ENCODE peak calls at places on chromosomes 6 and 20, in ten cellular contexts. One of them, this sample, is unnamed.
A peak's percentile ranks its signal among the peaks of the same experiment; 100 is the strongest.

GRCh38 chr6:75233097-75233615 is 10.4 kb downstream of the COX7A2 start:
- DNase-seq in HFF-Myc: no peak
- DNase-seq in Calu3: no peak
- DNase-seq in left colon: no peak
- DNase-seq in stimulated activated CD8-positive, alpha-beta memory T cell treated with anti-CD3 and anti-CD28 coated beads, Interleukin-7, amount 100 ng/mL, for 1 hour: no peak
- DNase-seq in stomach: no peak
- DNase-seq in psoas muscle: no peak
- DNase-seq in GM13976: no peak
- DNase-seq in stimulated activated CD4-positive, alpha-beta T cell treated with anti-CD3 and anti-CD28 coated beads, TNF-alpha, amount 100 ng/mL, for 1 hour: no peak
- DNase-seq in H1: no peak
- DNase-seq in this sample: no peak

GRCh38 chr6:110404602-110405001 is 10.8 kb downstream of the DDO start:
- DNase-seq in left colon: no peak
- DNase-seq in stomach: no peak
- DNase-seq in GM13976: no peak
- DNase-seq in H1: no peak
- DNase-seq in psoas muscle: no peak
- DNase-seq in Calu3: no peak
- DNase-seq in HFF-Myc: no peak
- DNase-seq in stimulated activated CD8-positive, alpha-beta memory T cell treated with anti-CD3 and anti-CD28 coated beads, Interleukin-7, amount 100 ng/mL, for 1 hour: no peak
- DNase-seq in stimulated activated CD4-positive, alpha-beta T cell treated with anti-CD3 and anti-CD28 coated beads, TNF-alpha, amount 100 ng/mL, for 1 hour: no peak
- DNase-seq in this sample: no peak

GRCh38 chr6:170020041-170020583 is 268.7 kb downstream of the ERMARD start:
- DNase-seq in stomach: peak; percentile 16
- DNase-seq in psoas muscle: no peak
- DNase-seq in stimulated activated CD4-positive, alpha-beta T cell treated with anti-CD3 and anti-CD28 coated beads, TNF-alpha, amount 100 ng/mL, for 1 hour: no peak
- DNase-seq in GM13976: no peak
- DNase-seq in left colon: no peak
- DNase-seq in HFF-Myc: no peak
- DNase-seq in H1: no peak
- DNase-seq in Calu3: no peak
- DNase-seq in stimulated activated CD8-positive, alpha-beta memory T cell treated with anti-CD3 and anti-CD28 coated beads, Interleukin-7, amount 100 ng/mL, for 1 hour: no peak
- DNase-seq in this sample: no peak

GRCh38 chr6:47698342-47698787 is at the start of gene ADGRF4:
- DNase-seq in stimulated activated CD8-positive, alpha-beta memory T cell treated with anti-CD3 and anti-CD28 coated beads, Interleukin-7, amount 100 ng/mL, for 1 hour: no peak
- DNase-seq in H1: no peak
- DNase-seq in Calu3: peak; percentile 61
- DNase-seq in stomach: no peak
- DNase-seq in GM13976: no peak
- DNase-seq in stimulated activated CD4-positive, alpha-beta T cell treated with anti-CD3 and anti-CD28 coated beads, TNF-alpha, amount 100 ng/mL, for 1 hour: no peak
- DNase-seq in left colon: peak; percentile 28
- DNase-seq in psoas muscle: no peak
- DNase-seq in HFF-Myc: no peak
- DNase-seq in this sample: no peak

GRCh38 chr20:44395183-44395962 is 39.9 kb downstream of the HNF4A start:
- DNase-seq in left colon: no peak
- DNase-seq in HFF-Myc: no peak
- DNase-seq in Calu3: no peak
- DNase-seq in stomach: no peak
- DNase-seq in stimulated activated CD4-positive, alpha-beta T cell treated with anti-CD3 and anti-CD28 coated beads, TNF-alpha, amount 100 ng/mL, for 1 hour: no peak
- DNase-seq in H1: no peak
- DNase-seq in GM13976: no peak
- DNase-seq in psoas muscle: no peak
- DNase-seq in stimulated activated CD8-positive, alpha-beta memory T cell treated with anti-CD3 and anti-CD28 coated beads, Interleukin-7, amount 100 ng/mL, for 1 hour: no peak
- DNase-seq in this sample: no peak

GRCh38 chr6:124073021-124073420 is 269.4 kb downstream of the NKAIN2 start:
- DNase-seq in HFF-Myc: no peak
- DNase-seq in stomach: no peak
- DNase-seq in left colon: no peak
- DNase-seq in psoas muscle: no peak
- DNase-seq in GM13976: no peak
- DNase-seq in H1: no peak
- DNase-seq in stimulated activated CD4-positive, alpha-beta T cell treated with anti-CD3 and anti-CD28 coated beads, TNF-alpha, amount 100 ng/mL, for 1 hour: no peak
- DNase-seq in Calu3: no peak
- DNase-seq in stimulated activated CD8-positive, alpha-beta memory T cell treated with anti-CD3 and anti-CD28 coated beads, Interleukin-7, amount 100 ng/mL, for 1 hour: no peak
- DNase-seq in this sample: no peak

GRCh38 chr6:160750276-160750689 is 48.2 kb downstream of the PLG start:
- DNase-seq in stimulated activated CD8-positive, alpha-beta memory T cell treated with anti-CD3 and anti-CD28 coated beads, Interleukin-7, amount 100 ng/mL, for 1 hour: no peak
- DNase-seq in psoas muscle: no peak
- DNase-seq in H1: peak; percentile 38
- DNase-seq in Calu3: peak; percentile 61
- DNase-seq in stimulated activated CD4-positive, alpha-beta T cell treated with anti-CD3 and anti-CD28 coated beads, TNF-alpha, amount 100 ng/mL, for 1 hour: no peak
- DNase-seq in GM13976: peak; percentile 40
- DNase-seq in stomach: no peak
- DNase-seq in left colon: no peak
- DNase-seq in HFF-Myc: no peak
- DNase-seq in this sample: no peak

GRCh38 chr20:36496707-36497669 is 44.3 kb upstream of the MYL9 start:
- DNase-seq in psoas muscle: no peak
- DNase-seq in GM13976: no peak
- DNase-seq in H1: no peak
- DNase-seq in Calu3: no peak
- DNase-seq in left colon: no peak
- DNase-seq in HFF-Myc: no peak
- DNase-seq in stimulated activated CD4-positive, alpha-beta T cell treated with anti-CD3 and anti-CD28 coated beads, TNF-alpha, amount 100 ng/mL, for 1 hour: no peak
- DNase-seq in stimulated activated CD8-positive, alpha-beta memory T cell treated with anti-CD3 and anti-CD28 coated beads, Interleukin-7, amount 100 ng/mL, for 1 hour: no peak
- DNase-seq in stomach: no peak
- DNase-seq in this sample: no peak

GRCh38 chr6:154257074-154257473 is 99.5 kb downstream of the IPCEF1 start:
- DNase-seq in stimulated activated CD8-positive, alpha-beta memory T cell treated with anti-CD3 and anti-CD28 coated beads, Interleukin-7, amount 100 ng/mL, for 1 hour: no peak
- DNase-seq in stimulated activated CD4-positive, alpha-beta T cell treated with anti-CD3 and anti-CD28 coated beads, TNF-alpha, amount 100 ng/mL, for 1 hour: no peak
- DNase-seq in psoas muscle: no peak
- DNase-seq in H1: no peak
- DNase-seq in Calu3: no peak
- DNase-seq in HFF-Myc: no peak
- DNase-seq in left colon: no peak
- DNase-seq in stomach: no peak
- DNase-seq in GM13976: no peak
- DNase-seq in this sample: no peak

GRCh38 chr6:71537717-71538116 is 249.1 kb downstream of the OGFRL1 start:
- DNase-seq in H1: no peak
- DNase-seq in left colon: no peak
- DNase-seq in stimulated activated CD8-positive, alpha-beta memory T cell treated with anti-CD3 and anti-CD28 coated beads, Interleukin-7, amount 100 ng/mL, for 1 hour: no peak
- DNase-seq in stomach: no peak
- DNase-seq in psoas muscle: no peak
- DNase-seq in stimulated activated CD4-positive, alpha-beta T cell treated with anti-CD3 and anti-CD28 coated beads, TNF-alpha, amount 100 ng/mL, for 1 hour: no peak
- DNase-seq in Calu3: no peak
- DNase-seq in HFF-Myc: no peak
- DNase-seq in GM13976: no peak
- DNase-seq in this sample: no peak

GRCh38 chr6:143758551-143758950 is 80.8 kb downstream of the PHACTR2 start:
- DNase-seq in stimulated activated CD8-positive, alpha-beta memory T cell treated with anti-CD3 and anti-CD28 coated beads, Interleukin-7, amount 100 ng/mL, for 1 hour: no peak
- DNase-seq in HFF-Myc: no peak
- DNase-seq in left colon: no peak
- DNase-seq in GM13976: no peak
- DNase-seq in H1: no peak
- DNase-seq in stomach: no peak
- DNase-seq in Calu3: no peak
- DNase-seq in stimulated activated CD4-positive, alpha-beta T cell treated with anti-CD3 and anti-CD28 coated beads, TNF-alpha, amount 100 ng/mL, for 1 hour: no peak
- DNase-seq in psoas muscle: no peak
- DNase-seq in this sample: no peak

GRCh38 chr6:47196113-47196512 is 113.6 kb downstream of the TNFRSF21 start:
- DNase-seq in Calu3: no peak
- DNase-seq in HFF-Myc: no peak
- DNase-seq in stomach: no peak
- DNase-seq in stimulated activated CD4-positive, alpha-beta T cell treated with anti-CD3 and anti-CD28 coated beads, TNF-alpha, amount 100 ng/mL, for 1 hour: no peak
- DNase-seq in GM13976: no peak
- DNase-seq in psoas muscle: no peak
- DNase-seq in stimulated activated CD8-positive, alpha-beta memory T cell treated with anti-CD3 and anti-CD28 coated beads, Interleukin-7, amount 100 ng/mL, for 1 hour: no peak
- DNase-seq in H1: no peak
- DNase-seq in left colon: no peak
- DNase-seq in this sample: no peak

GRCh38 chr6:45072673-45073072 is 255.5 kb upstream of the RUNX2 start:
- DNase-seq in stimulated activated CD8-positive, alpha-beta memory T cell treated with anti-CD3 and anti-CD28 coated beads, Interleukin-7, amount 100 ng/mL, for 1 hour: no peak
- DNase-seq in GM13976: no peak
- DNase-seq in left colon: no peak
- DNase-seq in psoas muscle: no peak
- DNase-seq in Calu3: no peak
- DNase-seq in HFF-Myc: no peak
- DNase-seq in stomach: no peak
- DNase-seq in H1: no peak
- DNase-seq in stimulated activated CD4-positive, alpha-beta T cell treated with anti-CD3 and anti-CD28 coated beads, TNF-alpha, amount 100 ng/mL, for 1 hour: no peak
- DNase-seq in this sample: no peak

GRCh38 chr6:46473866-46474265 is 17.4 kb downstream of the RCAN2 start:
- DNase-seq in H1: no peak
- DNase-seq in Calu3: no peak
- DNase-seq in stimulated activated CD8-positive, alpha-beta memory T cell treated with anti-CD3 and anti-CD28 coated beads, Interleukin-7, amount 100 ng/mL, for 1 hour: no peak
- DNase-seq in left colon: no peak
- DNase-seq in stomach: no peak
- DNase-seq in HFF-Myc: no peak
- DNase-seq in psoas muscle: no peak
- DNase-seq in GM13976: no peak
- DNase-seq in stimulated activated CD4-positive, alpha-beta T cell treated with anti-CD3 and anti-CD28 coated beads, TNF-alpha, amount 100 ng/mL, for 1 hour: no peak
- DNase-seq in this sample: no peak

GRCh38 chr6:7290079-7290478 is 22.9 kb downstream of the SSR1 start:
- DNase-seq in stomach: no peak
- DNase-seq in HFF-Myc: no peak
- DNase-seq in stimulated activated CD4-positive, alpha-beta T cell treated with anti-CD3 and anti-CD28 coated beads, TNF-alpha, amount 100 ng/mL, for 1 hour: no peak
- DNase-seq in psoas muscle: no peak
- DNase-seq in H1: no peak
- DNase-seq in stimulated activated CD8-positive, alpha-beta memory T cell treated with anti-CD3 and anti-CD28 coated beads, Interleukin-7, amount 100 ng/mL, for 1 hour: no peak
- DNase-seq in Calu3: no peak
- DNase-seq in left colon: no peak
- DNase-seq in GM13976: no peak
- DNase-seq in this sample: no peak

GRCh38 chr6:1227935-1228753 is 83.8 kb upstream of the FOXQ1 start:
- DNase-seq in stomach: peak; percentile 64
- DNase-seq in H1: no peak
- DNase-seq in stimulated activated CD4-positive, alpha-beta T cell treated with anti-CD3 and anti-CD28 coated beads, TNF-alpha, amount 100 ng/mL, for 1 hour: no peak
- DNase-seq in left colon: no peak
- DNase-seq in GM13976: no peak
- DNase-seq in Calu3: no peak
- DNase-seq in stimulated activated CD8-positive, alpha-beta memory T cell treated with anti-CD3 and anti-CD28 coated beads, Interleukin-7, amount 100 ng/mL, for 1 hour: no peak
- DNase-seq in HFF-Myc: no peak
- DNase-seq in psoas muscle: no peak
- DNase-seq in this sample: no peak

GRCh38 chr6:150998992-150999975 is 133.8 kb downstream of the MTHFD1L start:
- DNase-seq in GM13976: no peak
- DNase-seq in psoas muscle: no peak
- DNase-seq in H1: no peak
- DNase-seq in left colon: no peak
- DNase-seq in stimulated activated CD4-positive, alpha-beta T cell treated with anti-CD3 and anti-CD28 coated beads, TNF-alpha, amount 100 ng/mL, for 1 hour: no peak
- DNase-seq in Calu3: no peak
- DNase-seq in HFF-Myc: no peak
- DNase-seq in stimulated activated CD8-positive, alpha-beta memory T cell treated with anti-CD3 and anti-CD28 coated beads, Interleukin-7, amount 100 ng/mL, for 1 hour: no peak
- DNase-seq in stomach: no peak
- DNase-seq in this sample: no peak

GRCh38 chr20:22836211-22836610 is 198.9 kb upstream of the SSTR4 start:
- DNase-seq in psoas muscle: no peak
- DNase-seq in left colon: no peak
- DNase-seq in stimulated activated CD8-positive, alpha-beta memory T cell treated with anti-CD3 and anti-CD28 coated beads, Interleukin-7, amount 100 ng/mL, for 1 hour: no peak
- DNase-seq in HFF-Myc: no peak
- DNase-seq in GM13976: no peak
- DNase-seq in H1: no peak
- DNase-seq in stomach: no peak
- DNase-seq in Calu3: no peak
- DNase-seq in stimulated activated CD4-positive, alpha-beta T cell treated with anti-CD3 and anti-CD28 coated beads, TNF-alpha, amount 100 ng/mL, for 1 hour: no peak
- DNase-seq in this sample: no peak

GRCh38 chr6:149714442-149714841 is 3.5 kb downstream of the LATS1 start:
- DNase-seq in psoas muscle: no peak
- DNase-seq in stimulated activated CD4-positive, alpha-beta T cell treated with anti-CD3 and anti-CD28 coated beads, TNF-alpha, amount 100 ng/mL, for 1 hour: no peak
- DNase-seq in stimulated activated CD8-positive, alpha-beta memory T cell treated with anti-CD3 and anti-CD28 coated beads, Interleukin-7, amount 100 ng/mL, for 1 hour: no peak
- DNase-seq in Calu3: no peak
- DNase-seq in stomach: no peak
- DNase-seq in GM13976: no peak
- DNase-seq in left colon: no peak
- DNase-seq in HFF-Myc: no peak
- DNase-seq in H1: no peak
- DNase-seq in this sample: no peak

GRCh38 chr6:21522007-21522758 is 71.4 kb upstream of the SOX4 start:
- DNase-seq in stimulated activated CD8-positive, alpha-beta memory T cell treated with anti-CD3 and anti-CD28 coated beads, Interleukin-7, amount 100 ng/mL, for 1 hour: no peak
- DNase-seq in psoas muscle: no peak
- DNase-seq in Calu3: no peak
- DNase-seq in GM13976: no peak
- DNase-seq in stomach: no peak
- DNase-seq in stimulated activated CD4-positive, alpha-beta T cell treated with anti-CD3 and anti-CD28 coated beads, TNF-alpha, amount 100 ng/mL, for 1 hour: no peak
- DNase-seq in HFF-Myc: no peak
- DNase-seq in left colon: no peak
- DNase-seq in H1: no peak
- DNase-seq in this sample: no peak

GRCh38 chr6:122008105-122009100 is 391.0 kb upstream of the HSF2 start:
- DNase-seq in stimulated activated CD8-positive, alpha-beta memory T cell treated with anti-CD3 and anti-CD28 coated beads, Interleukin-7, amount 100 ng/mL, for 1 hour: no peak
- DNase-seq in HFF-Myc: no peak
- DNase-seq in Calu3: no peak
- DNase-seq in H1: no peak
- DNase-seq in GM13976: no peak
- DNase-seq in stimulated activated CD4-positive, alpha-beta T cell treated with anti-CD3 and anti-CD28 coated beads, TNF-alpha, amount 100 ng/mL, for 1 hour: no peak
- DNase-seq in psoas muscle: no peak
- DNase-seq in stomach: no peak
- DNase-seq in left colon: no peak
- DNase-seq in this sample: peak; percentile 36

GRCh38 chr6:14889698-14890593 is 355.9 kb upstream of the JARID2 start:
- DNase-seq in stimulated activated CD8-positive, alpha-beta memory T cell treated with anti-CD3 and anti-CD28 coated beads, Interleukin-7, amount 100 ng/mL, for 1 hour: no peak
- DNase-seq in H1: no peak
- DNase-seq in left colon: no peak
- DNase-seq in Calu3: no peak
- DNase-seq in stomach: no peak
- DNase-seq in psoas muscle: no peak
- DNase-seq in HFF-Myc: no peak
- DNase-seq in GM13976: no peak
- DNase-seq in stimulated activated CD4-positive, alpha-beta T cell treated with anti-CD3 and anti-CD28 coated beads, TNF-alpha, amount 100 ng/mL, for 1 hour: no peak
- DNase-seq in this sample: no peak

GRCh38 chr6:34546551-34547321 is 9.4 kb downstream of the SPDEF start:
- DNase-seq in GM13976: no peak
- DNase-seq in stimulated activated CD8-positive, alpha-beta memory T cell treated with anti-CD3 and anti-CD28 coated beads, Interleukin-7, amount 100 ng/mL, for 1 hour: no peak
- DNase-seq in stimulated activated CD4-positive, alpha-beta T cell treated with anti-CD3 and anti-CD28 coated beads, TNF-alpha, amount 100 ng/mL, for 1 hour: no peak
- DNase-seq in psoas muscle: peak; percentile 32
- DNase-seq in left colon: peak; percentile 80
- DNase-seq in H1: no peak
- DNase-seq in Calu3: peak; percentile 83
- DNase-seq in HFF-Myc: no peak
- DNase-seq in stomach: peak; percentile 82
- DNase-seq in this sample: peak; percentile 54

GRCh38 chr6:168030881-168031280 is 33.4 kb downstream of the KIF25 start:
- DNase-seq in Calu3: no peak
- DNase-seq in psoas muscle: no peak
- DNase-seq in left colon: no peak
- DNase-seq in stomach: no peak
- DNase-seq in H1: no peak
- DNase-seq in stimulated activated CD8-positive, alpha-beta memory T cell treated with anti-CD3 and anti-CD28 coated beads, Interleukin-7, amount 100 ng/mL, for 1 hour: no peak
- DNase-seq in GM13976: no peak
- DNase-seq in HFF-Myc: no peak
- DNase-seq in stimulated activated CD4-positive, alpha-beta T cell treated with anti-CD3 and anti-CD28 coated beads, TNF-alpha, amount 100 ng/mL, for 1 hour: no peak
- DNase-seq in this sample: no peak

GRCh38 chr6:11865926-11866325 is 87.3 kb upstream of the ADTRP start:
- DNase-seq in GM13976: no peak
- DNase-seq in left colon: no peak
- DNase-seq in psoas muscle: no peak
- DNase-seq in stimulated activated CD4-positive, alpha-beta T cell treated with anti-CD3 and anti-CD28 coated beads, TNF-alpha, amount 100 ng/mL, for 1 hour: no peak
- DNase-seq in stimulated activated CD8-positive, alpha-beta memory T cell treated with anti-CD3 and anti-CD28 coated beads, Interleukin-7, amount 100 ng/mL, for 1 hour: no peak
- DNase-seq in H1: no peak
- DNase-seq in HFF-Myc: no peak
- DNase-seq in Calu3: no peak
- DNase-seq in stomach: no peak
- DNase-seq in this sample: no peak

GRCh38 chr6:134402372-134402984 is 84.6 kb upstream of the SGK1 start:
- DNase-seq in Calu3: no peak
- DNase-seq in stimulated activated CD8-positive, alpha-beta memory T cell treated with anti-CD3 and anti-CD28 coated beads, Interleukin-7, amount 100 ng/mL, for 1 hour: no peak
- DNase-seq in stomach: no peak
- DNase-seq in H1: no peak
- DNase-seq in stimulated activated CD4-positive, alpha-beta T cell treated with anti-CD3 and anti-CD28 coated beads, TNF-alpha, amount 100 ng/mL, for 1 hour: no peak
- DNase-seq in GM13976: no peak
- DNase-seq in psoas muscle: no peak
- DNase-seq in HFF-Myc: no peak
- DNase-seq in left colon: no peak
- DNase-seq in this sample: no peak

GRCh38 chr6:6660339-6661045 is 72.0 kb downstream of the LY86 start:
- DNase-seq in HFF-Myc: no peak
- DNase-seq in left colon: no peak
- DNase-seq in H1: no peak
- DNase-seq in stimulated activated CD8-positive, alpha-beta memory T cell treated with anti-CD3 and anti-CD28 coated beads, Interleukin-7, amount 100 ng/mL, for 1 hour: no peak
- DNase-seq in stomach: no peak
- DNase-seq in Calu3: no peak
- DNase-seq in GM13976: no peak
- DNase-seq in stimulated activated CD4-positive, alpha-beta T cell treated with anti-CD3 and anti-CD28 coated beads, TNF-alpha, amount 100 ng/mL, for 1 hour: no peak
- DNase-seq in psoas muscle: no peak
- DNase-seq in this sample: no peak

GRCh38 chr6:161233986-161234620 is 39.8 kb downstream of the AGPAT4 start:
- DNase-seq in stimulated activated CD8-positive, alpha-beta memory T cell treated with anti-CD3 and anti-CD28 coated beads, Interleukin-7, amount 100 ng/mL, for 1 hour: no peak
- DNase-seq in GM13976: no peak
- DNase-seq in Calu3: no peak
- DNase-seq in HFF-Myc: peak; percentile 75
- DNase-seq in psoas muscle: peak; percentile 77
- DNase-seq in H1: no peak
- DNase-seq in left colon: peak; percentile 40
- DNase-seq in stomach: peak; percentile 37
- DNase-seq in stimulated activated CD4-positive, alpha-beta T cell treated with anti-CD3 and anti-CD28 coated beads, TNF-alpha, amount 100 ng/mL, for 1 hour: no peak
- DNase-seq in this sample: peak; percentile 53

This sample was measured in left ventricle myocardium inferior.